ENCODE peak calls at places on chromosomes 6 and 20, in four cellular contexts. One of them, this sample, is unnamed. For H3K4me1, the result is how much of the 10 kb centered on the place peaks cover.

GRCh38 chr6:12296255-12296573 is 6.1 kb downstream of the EDN1 start:
- DNase-seq in thyroid gland: no peak
- DNase-seq in uterus: no peak
- DNase-seq in breast epithelium: no peak
- DNase-seq in this sample: no peak

GRCh38 chr6:11270030-11271027 is 37.9 kb upstream of the NEDD9 start:
- DNase-seq in thyroid gland: no peak
- DNase-seq in uterus: peak
- DNase-seq in breast epithelium: no peak
- DNase-seq in this sample: peak

GRCh38 chr6:41598670-41599014 is 39.6 kb upstream of the MDFI start:
- DNase-seq in thyroid gland: no peak
- DNase-seq in uterus: peak
- DNase-seq in breast epithelium: no peak
- DNase-seq in this sample: no peak

GRCh38 chr6:49565855-49566254 is 15.4 kb downstream of the C6orf141 start:
- DNase-seq in breast epithelium: no peak
- DNase-seq in uterus: peak
- DNase-seq in thyroid gland: peak
- DNase-seq in this sample: peak

GRCh38 chr6:108168026-108168463 is 2.2 kb downstream of the NR2E1 start:
- DNase-seq in breast epithelium: no peak
- DNase-seq in thyroid gland: no peak
- DNase-seq in uterus: no peak
- DNase-seq in this sample: no peak

GRCh38 chr6:72669324-72669723 is 47.5 kb downstream of the KCNQ5 start:
- DNase-seq in thyroid gland: no peak
- DNase-seq in breast epithelium: no peak
- DNase-seq in uterus: no peak
- DNase-seq in this sample: no peak

GRCh38 chr6:148577687-148578488 is 168.9 kb upstream of the UST start:
- DNase-seq in uterus: peak
- DNase-seq in breast epithelium: peak
- DNase-seq in thyroid gland: peak
- DNase-seq in this sample: peak

GRCh38 chr20:11271319-11271718 is 597.5 kb upstream of the JAG1 start:
- DNase-seq in breast epithelium: no peak
- DNase-seq in uterus: no peak
- DNase-seq in thyroid gland: peak
- DNase-seq in this sample: peak

GRCh38 chr6:169714178-169714577 is 10.1 kb downstream of the PHF10 start:
- DNase-seq in uterus: no peak
- DNase-seq in thyroid gland: no peak
- DNase-seq in breast epithelium: no peak
- DNase-seq in this sample: no peak

GRCh38 chr6:582370-582769 is 74.5 kb downstream of the HUS1B start:
- DNase-seq in breast epithelium: no peak
- DNase-seq in thyroid gland: no peak
- DNase-seq in uterus: no peak
- DNase-seq in this sample: no peak

GRCh38 chr6:128239898-128240509 is 280.4 kb downstream of the PTPRK start:
- DNase-seq in uterus: no peak
- DNase-seq in thyroid gland: no peak
- DNase-seq in breast epithelium: no peak
- DNase-seq in this sample: no peak

GRCh38 chr6:130970839-130971410 is 92.1 kb downstream of the EPB41L2 start:
- DNase-seq in breast epithelium: no peak
- DNase-seq in thyroid gland: no peak
- DNase-seq in uterus: no peak
- DNase-seq in this sample: no peak

GRCh38 chr6:130967502-130968469 is 95.3 kb downstream of the EPB41L2 start:
- DNase-seq in thyroid gland: no peak
- DNase-seq in uterus: no peak
- DNase-seq in breast epithelium: no peak
- DNase-seq in this sample: no peak

GRCh38 chr6:130971504-130971903 is 91.5 kb downstream of the EPB41L2 start:
- DNase-seq in thyroid gland: no peak
- DNase-seq in uterus: no peak
- DNase-seq in breast epithelium: no peak
- DNase-seq in this sample: no peak

GRCh38 chr6:130968486-130968885 is 94.6 kb downstream of the EPB41L2 start:
- DNase-seq in breast epithelium: no peak
- DNase-seq in thyroid gland: peak
- DNase-seq in uterus: no peak
- DNase-seq in this sample: no peak

DNA sequence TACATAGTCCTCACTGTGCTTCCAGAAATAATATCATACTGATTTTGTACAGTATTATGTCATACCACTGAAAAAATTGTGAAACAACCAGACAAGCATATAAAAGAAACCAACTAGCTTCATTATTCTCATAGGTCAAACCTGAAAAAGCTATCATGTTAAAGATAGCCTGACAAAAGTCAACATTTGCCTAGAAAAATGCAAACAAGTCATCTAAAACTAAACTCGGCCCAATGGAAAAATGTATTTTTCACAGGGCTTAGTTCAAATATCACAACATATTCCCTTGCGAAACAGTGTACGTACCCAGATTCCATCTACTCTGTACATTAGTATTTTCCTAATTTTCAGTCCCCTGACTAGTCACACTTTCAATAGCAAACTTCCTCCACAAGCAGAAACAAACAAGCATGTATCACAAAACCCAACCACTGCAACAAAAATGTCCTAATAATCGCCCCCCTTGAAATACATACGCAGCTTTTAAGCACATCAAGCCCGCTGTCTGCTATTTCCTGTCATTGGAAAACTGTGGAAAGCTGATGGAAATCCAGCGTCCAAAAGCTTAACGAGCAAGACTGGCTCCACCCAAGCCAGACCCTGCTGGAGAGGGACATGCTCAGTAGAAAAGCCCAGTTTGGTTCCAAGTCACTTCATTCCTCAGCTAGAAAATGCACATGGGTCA is 93.1 kb downstream of the EPB41L2 start:
- DNase-seq in breast epithelium: no peak
- DNase-seq in uterus: peak
- DNase-seq in thyroid gland: peak
- DNase-seq in this sample: peak
- H3K4me1 ChIP-seq in breast epithelium: under half
- H3K4me1 ChIP-seq in uterus: under half
- H3K4me1 ChIP-seq in thyroid gland: under half
- H3K4me1 ChIP-seq in this sample: under half

GRCh38 chr6:97459535-97459934 is 176.5 kb upstream of the MMS22L start:
- DNase-seq in breast epithelium: no peak
- DNase-seq in uterus: no peak
- DNase-seq in thyroid gland: no peak
- DNase-seq in this sample: no peak

GRCh38 chr6:97462944-97463343 is 179.9 kb upstream of the MMS22L start:
- DNase-seq in uterus: no peak
- DNase-seq in thyroid gland: no peak
- DNase-seq in breast epithelium: no peak
- DNase-seq in this sample: no peak

GRCh38 chr6:97459986-97460385 is 177.0 kb upstream of the MMS22L start:
- DNase-seq in uterus: no peak
- DNase-seq in thyroid gland: no peak
- DNase-seq in breast epithelium: no peak
- DNase-seq in this sample: no peak

GRCh38 chr6:97462031-97462430 is 179.0 kb upstream of the MMS22L start:
- DNase-seq in thyroid gland: no peak
- DNase-seq in breast epithelium: no peak
- DNase-seq in uterus: no peak
- DNase-seq in this sample: no peak

DNA sequence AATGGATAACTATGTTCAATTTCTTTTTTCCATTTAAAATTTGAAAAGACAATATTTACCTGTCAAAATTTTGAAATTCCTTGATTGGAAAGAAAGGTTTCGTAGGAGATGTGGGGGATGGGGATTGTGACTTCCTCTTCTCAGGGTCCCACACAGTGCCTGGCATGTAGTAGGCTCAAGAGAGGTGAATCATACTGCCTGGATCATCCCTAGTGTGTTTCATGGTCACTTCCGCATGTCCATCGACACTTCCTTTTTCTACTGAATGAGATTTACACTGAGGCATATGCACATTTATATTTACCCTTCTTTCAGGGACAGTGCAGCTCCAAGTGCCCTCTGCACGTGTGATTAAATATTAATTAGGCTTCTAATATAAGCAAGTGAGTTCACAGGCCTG is 177.4 kb upstream of the MMS22L start:
- DNase-seq in uterus: no peak
- DNase-seq in breast epithelium: no peak
- DNase-seq in thyroid gland: no peak
- DNase-seq in this sample: no peak
- H3K4me1 ChIP-seq in uterus: under half
- H3K4me1 ChIP-seq in breast epithelium: under half
- H3K4me1 ChIP-seq in thyroid gland: under half
- H3K4me1 ChIP-seq in this sample: under half

DNA sequence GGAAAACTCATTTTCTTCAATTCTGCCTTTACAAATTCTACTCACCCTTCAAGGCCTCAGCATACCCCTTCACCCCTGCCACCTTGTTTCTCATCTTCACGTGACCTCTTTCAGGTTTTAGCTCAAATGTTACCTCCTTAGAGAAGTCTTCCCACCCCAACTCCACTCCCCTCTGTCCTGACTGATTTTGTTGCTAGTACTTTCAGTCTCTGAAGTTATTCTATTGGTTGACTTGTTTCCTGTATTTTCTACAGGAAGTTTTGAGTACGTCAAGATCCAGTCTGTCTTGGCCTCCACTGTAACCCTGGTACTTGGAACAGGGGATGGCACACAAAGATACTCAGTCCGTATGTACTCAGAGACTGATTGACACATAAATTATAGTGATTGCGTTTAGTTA is 296.1 kb downstream of the DHX35 start:
- DNase-seq in breast epithelium: no peak
- DNase-seq in uterus: no peak
- DNase-seq in thyroid gland: no peak
- DNase-seq in this sample: no peak
- H3K4me1 ChIP-seq in breast epithelium: under half
- H3K4me1 ChIP-seq in uterus: under half
- H3K4me1 ChIP-seq in thyroid gland: under half
- H3K4me1 ChIP-seq in this sample: under half

DNA sequence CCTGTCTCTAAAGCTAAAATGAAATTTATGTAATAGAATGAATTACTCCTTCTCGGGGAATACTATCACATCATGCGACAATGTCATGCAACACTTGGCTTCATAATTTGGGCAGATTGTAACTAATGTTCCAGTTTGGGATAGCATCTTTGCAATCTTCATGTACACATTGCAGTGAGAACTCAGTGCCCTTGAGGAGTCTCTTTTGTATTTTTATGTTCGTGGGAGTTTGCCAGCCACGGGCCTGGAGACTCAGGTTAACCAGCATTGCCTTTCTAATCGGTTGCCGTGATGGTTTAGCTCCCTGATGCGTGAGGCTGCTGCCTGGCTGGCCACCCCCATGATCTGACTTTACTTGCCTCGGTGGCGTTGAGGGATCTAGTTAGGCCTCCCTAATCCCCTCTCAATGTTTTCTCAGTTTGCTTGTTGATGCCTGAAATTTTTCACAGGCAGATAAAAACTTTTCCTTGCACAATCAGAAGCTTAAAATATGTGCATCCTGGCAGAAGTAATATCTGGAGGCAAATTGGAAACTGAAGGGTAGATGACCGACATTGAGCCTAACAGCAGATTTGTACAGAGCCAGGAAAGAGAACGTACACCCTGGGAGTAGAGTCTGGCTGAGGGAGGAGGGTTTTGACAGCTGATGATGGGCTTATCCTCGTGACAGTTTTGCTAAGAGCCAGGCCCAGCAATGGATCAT is 2.4 kb downstream of the GMPR start:
- DNase-seq in breast epithelium: no peak
- DNase-seq in thyroid gland: no peak
- DNase-seq in uterus: no peak
- DNase-seq in this sample: no peak
- H3K4me1 ChIP-seq in breast epithelium: under half
- H3K4me1 ChIP-seq in thyroid gland: under half
- H3K4me1 ChIP-seq in uterus: under half
- H3K4me1 ChIP-seq in this sample: under half

This sample was measured in right cardiac atrium.